ENCODE peak calls at places on chromosomes 2 and 18, in ten cellular contexts. T is CD4-positive, alpha-beta memory T cell; X is HT1080; S is fibroblast of lung; J is mucosa of gallbladder; U is right lobe of liver; Z is activated CD4-positive, alpha-beta T cell treated with anti-CD3 and anti-CD28 coated beads, Interleukin-2, amount 50 U/mL, for 48 hours; L is adipocyte; C is cardiac muscle cell; Y is activated T-helper 1 cell treated with anti-CD3 and anti-CD28 coated beads, Interleukin-2, amount 50 U/mL, for 16 hours. I is an unnamed sample.

GRCh38 chr2:202185816-202186221 is 52.6 kb downstream of the SUMO1 start:
- DNase-seq in T (no peak), X (peak; percentile 73), S (peak; percentile 26), J (no peak), U (peak; percentile 53), Z (no peak), L (peak; percentile 69), C (no peak), Y (no peak), I (no peak)

GRCh38 chr2:102619414-102620319 is at the start of gene SLC9A2:
- DNase-seq in T (no peak), X (no peak), S (no peak), J (peak; percentile 18), U (peak; percentile 33), Z (peak; percentile 11), L (peak; percentile 18), C (peak; percentile 78), Y (no peak), I (no peak)

GRCh38 chr2:194291104-194291503 is 1365.9 kb upstream of the SLC39A10 start:
- DNase-seq in T (no peak), X (no peak), S (no peak), J (no peak), U (no peak), Z (no peak), L (no peak), C (no peak), Y (no peak), I (no peak)

GRCh38 chr18:13810950-13811485 is 12.9 kb upstream of the MC5R start:
- DNase-seq in T (no peak), X (peak; percentile 3), S (no peak), J (no peak), U (no peak), Z (no peak), L (no peak), C (no peak), Y (no peak), I (no peak)

GRCh38 chr2:23386422-23387220 is 1.6 kb downstream of the KLHL29 start:
- DNase-seq in T (peak; percentile 20), X (no peak), S (no peak), J (no peak), U (peak; percentile 46), Z (peak; percentile 31), L (peak; percentile 60), C (peak; percentile 52), Y (no peak), I (peak; percentile 54)

GRCh38 chr2:24909555-24910177 is 10.4 kb downstream of the ADCY3 start:
- DNase-seq in T (no peak), X (no peak), S (no peak), J (no peak), U (no peak), Z (no peak), L (peak; percentile 85), C (no peak), Y (no peak), I (no peak)

GRCh38 chr2:120473522-120474271 is 127.8 kb downstream of the INHBB start:
- DNase-seq in T (no peak), X (no peak), S (no peak), J (peak; percentile 53), U (peak; percentile 76), Z (no peak), L (no peak), C (no peak), Y (no peak), I (no peak)

GRCh38 chr18:51028201-51028805 is 1.7 kb upstream of the SMAD4 start:
- DNase-seq in T (no peak), X (peak; percentile 28), S (peak; percentile 29), J (no peak), U (no peak), Z (peak; percentile 6), L (peak; percentile 23), C (no peak), Y (no peak), I (no peak)

GRCh38 chr18:74510770-74511095 is 14.6 kb downstream of the CNDP2 start:
- DNase-seq in T (no peak), X (no peak), S (no peak), J (no peak), U (no peak), Z (no peak), L (no peak), C (no peak), Y (no peak), I (no peak)

GRCh38 chr2:37985333-37985732 is 60.2 kb downstream of the RMDN2 start:
- DNase-seq in T (no peak), X (peak; percentile 23), S (peak; percentile 63), J (no peak), U (no peak), Z (no peak), L (peak; percentile 62), C (no peak), Y (no peak), I (no peak)

GRCh38 chr2:200871151-200871550 is 6.7 kb upstream of the CLK1 start:
- DNase-seq in T (no peak), X (no peak), S (no peak), J (no peak), U (no peak), Z (no peak), L (peak; percentile 31), C (no peak), Y (no peak), I (no peak)

GRCh38 chr2:217901826-217902225 is 101.0 kb downstream of the TNS1 start:
- DNase-seq in T (no peak), X (peak; percentile 34), S (peak; percentile 77), J (no peak), U (no peak), Z (no peak), L (peak; percentile 68), C (no peak), Y (no peak), I (no peak)

GRCh38 chr18:6963452-6964097 is 154.0 kb downstream of the LAMA1 start:
- DNase-seq in T (no peak), X (no peak), S (no peak), J (no peak), U (no peak), Z (no peak), L (no peak), C (no peak), Y (no peak), I (no peak)

GRCh38 chr18:45014047-45014501 is 333.4 kb downstream of the SETBP1 start:
- DNase-seq in T (no peak), X (peak; percentile 93), S (peak; percentile 72), J (peak; percentile 62), U (no peak), Z (no peak), L (peak; percentile 75), C (no peak), Y (no peak), I (peak; percentile 37)